ENCODE peak calls at places on chromosomes 1 and 21, in five cellular contexts. G is tibial artery; L is T follicular helper cell; J is activated CD4-positive, alpha-beta T cell treated with anti-CD3 and anti-CD28 coated beads, Interleukin-2, amount 50 U/mL, for 48 hours; K is psoas muscle. S is an unnamed sample.

GRCh38 chr1:36157115-36157903 is 1.3 kb downstream of the MAP7D1 start:
- DNase-seq in G (peak; percentile 62), K (no peak), J (peak; percentile 14), L (no peak), S (peak; percentile 66)

GRCh38 chr1:227558807-227559186 is 4.6 kb upstream of the ZNF678 start:
- DNase-seq in K (no peak), G (no peak), J (no peak), L (no peak), S (no peak)

GRCh38 chr1:219480011-219480410 is 132.9 kb downstream of the ZC3H11B start:
- DNase-seq in G (no peak), L (no peak), J (no peak), K (no peak), S (no peak)

GRCh38 chr21:37863842-37864241 is 52.4 kb downstream of the KCNJ6 start:
- DNase-seq in L (no peak), K (no peak), G (no peak), J (no peak), S (no peak)

GRCh38 chr1:205450448-205450847 is 5.4 kb downstream of the BLACAT1 start:
- DNase-seq in K (no peak), G (no peak), L (no peak), J (no peak), S (peak; percentile 88)

GRCh38 chr1:28591708-28592313 is at the start of gene RAB42:
- DNase-seq in K (peak; percentile 56), L (no peak), J (peak; percentile 19), G (peak; percentile 59), S (peak; percentile 50)

GRCh38 chr1:20729155-20729931 is 3.2 kb downstream of the SH2D5 start:
- DNase-seq in K (no peak), L (no peak), J (no peak), G (no peak), S (no peak)

GRCh38 chr1:50959303-50959912 is 659 bp downstream of the FAF1 start:
- DNase-seq in K (peak; percentile 71), L (peak; percentile 21), J (no peak), G (peak; percentile 35), S (peak; percentile 55)

GRCh38 chr1:172390620-172391491 is 29.6 kb upstream of the C1orf105 start:
- DNase-seq in J (no peak), L (no peak), K (peak; percentile 39), G (peak; percentile 34), S (peak; percentile 23)

GRCh38 chr1:167663002-167663772 is 33.2 kb downstream of the RCSD1 start:
- DNase-seq in G (no peak), K (peak; percentile 79), J (no peak), L (no peak), S (peak; percentile 55)

S was measured in mesendoderm.